ENCODE peak calls at places on chromosome 10, in six cellular contexts. One of them, this sample, is unnamed.

GRCh38 chr10:14200645-14201534 is 129.8 kb downstream of the FRMD4A start:
- DNase-seq in K562: peak
- DNase-seq in endothelial cell of umbilical vein: no peak
- DNase-seq in GM12878: no peak
- DNase-seq in A549: no peak
- DNase-seq in HepG2: no peak
- DNase-seq in this sample: peak

GRCh38 chr10:124701435-124701834 is 42.7 kb downstream of the FAM53B start:
- DNase-seq in GM12878: no peak
- DNase-seq in endothelial cell of umbilical vein: peak
- DNase-seq in A549: no peak
- DNase-seq in HepG2: no peak
- DNase-seq in K562: no peak
- DNase-seq in this sample: no peak

GRCh38 chr10:1199345-1199673 is 143.1 kb downstream of the WDR37 start:
- DNase-seq in A549: no peak
- DNase-seq in GM12878: no peak
- DNase-seq in endothelial cell of umbilical vein: no peak
- DNase-seq in K562: no peak
- DNase-seq in HepG2: no peak
- DNase-seq in this sample: no peak

GRCh38 chr10:60732240-60733188 is 45.8 kb upstream of the CDK1 start:
- DNase-seq in A549: no peak
- DNase-seq in GM12878: no peak
- DNase-seq in endothelial cell of umbilical vein: no peak
- DNase-seq in HepG2: no peak
- DNase-seq in K562: no peak
- DNase-seq in this sample: peak

GRCh38 chr10:114208351-114208750 is 29.2 kb downstream of the TDRD1 start:
- DNase-seq in HepG2: no peak
- DNase-seq in K562: no peak
- DNase-seq in endothelial cell of umbilical vein: no peak
- DNase-seq in GM12878: no peak
- DNase-seq in A549: no peak
- DNase-seq in this sample: no peak

GRCh38 chr10:108556176-108556575 is 1367.1 kb downstream of the XPNPEP1 start:
- DNase-seq in endothelial cell of umbilical vein: peak
- DNase-seq in A549: no peak
- DNase-seq in K562: no peak
- DNase-seq in HepG2: no peak
- DNase-seq in GM12878: no peak
- DNase-seq in this sample: no peak

GRCh38 chr10:34351161-34351560 is 463.9 kb downstream of the PARD3 start:
- DNase-seq in GM12878: no peak
- DNase-seq in endothelial cell of umbilical vein: peak
- DNase-seq in K562: no peak
- DNase-seq in HepG2: no peak
- DNase-seq in A549: no peak
- DNase-seq in this sample: no peak

GRCh38 chr10:123607386-123607785 is 58.8 kb upstream of the GPR26 start:
- DNase-seq in A549: no peak
- DNase-seq in HepG2: no peak
- DNase-seq in endothelial cell of umbilical vein: no peak
- DNase-seq in GM12878: no peak
- DNase-seq in K562: no peak
- DNase-seq in this sample: no peak

GRCh38 chr10:1754506-1755177 is 17.3 kb upstream of the ADARB2 start:
- DNase-seq in endothelial cell of umbilical vein: no peak
- DNase-seq in GM12878: no peak
- DNase-seq in HepG2: no peak
- DNase-seq in K562: no peak
- DNase-seq in A549: no peak
- DNase-seq in this sample: no peak

GRCh38 chr10:94038024-94038423 is 44.3 kb downstream of the PLCE1 start:
- DNase-seq in endothelial cell of umbilical vein: no peak
- DNase-seq in K562: no peak
- DNase-seq in A549: peak
- DNase-seq in GM12878: no peak
- DNase-seq in HepG2: no peak
- DNase-seq in this sample: no peak

GRCh38 chr10:132329565-132330485 is 2.2 kb upstream of the LRRC27 start:
- DNase-seq in A549: peak
- DNase-seq in HepG2: no peak
- DNase-seq in K562: no peak
- DNase-seq in endothelial cell of umbilical vein: peak
- DNase-seq in GM12878: no peak
- DNase-seq in this sample: peak

GRCh38 chr10:50469288-50469687 is 154.5 kb downstream of the SGMS1 start:
- DNase-seq in GM12878: no peak
- DNase-seq in HepG2: no peak
- DNase-seq in A549: no peak
- DNase-seq in endothelial cell of umbilical vein: no peak
- DNase-seq in K562: no peak
- DNase-seq in this sample: no peak

GRCh38 chr10:131723601-131724530 is 176.9 kb upstream of the PPP2R2D start:
- DNase-seq in GM12878: no peak
- DNase-seq in endothelial cell of umbilical vein: no peak
- DNase-seq in HepG2: no peak
- DNase-seq in A549: no peak
- DNase-seq in K562: no peak
- DNase-seq in this sample: no peak

GRCh38 chr10:131098416-131098952 is 213.0 kb downstream of the TCERG1L start:
- DNase-seq in K562: no peak
- DNase-seq in GM12878: no peak
- DNase-seq in HepG2: no peak
- DNase-seq in endothelial cell of umbilical vein: no peak
- DNase-seq in A549: no peak
- DNase-seq in this sample: no peak

GRCh38 chr10:35607475-35608316 is 2.6 kb downstream of the GJD4 start:
- DNase-seq in endothelial cell of umbilical vein: no peak
- DNase-seq in GM12878: no peak
- DNase-seq in HepG2: no peak
- DNase-seq in K562: no peak
- DNase-seq in A549: no peak
- DNase-seq in this sample: no peak

GRCh38 chr10:79936625-79937255 is 12.2 kb downstream of the SFTPD start:
- DNase-seq in HepG2: no peak
- DNase-seq in K562: no peak
- DNase-seq in A549: no peak
- DNase-seq in endothelial cell of umbilical vein: no peak
- DNase-seq in GM12878: no peak
- DNase-seq in this sample: no peak

GRCh38 chr10:80156216-80156615 is 23.7 kb downstream of the PLAC9 start:
- DNase-seq in A549: no peak
- DNase-seq in K562: no peak
- DNase-seq in HepG2: no peak
- DNase-seq in GM12878: no peak
- DNase-seq in endothelial cell of umbilical vein: no peak
- DNase-seq in this sample: no peak

GRCh38 chr10:28569506-28570159 is 36.7 kb downstream of the WAC start:
- DNase-seq in HepG2: peak
- DNase-seq in K562: peak
- DNase-seq in endothelial cell of umbilical vein: no peak
- DNase-seq in A549: no peak
- DNase-seq in GM12878: no peak
- DNase-seq in this sample: no peak

GRCh38 chr10:77301305-77301730 is 336.3 kb downstream of the KCNMA1 start:
- DNase-seq in HepG2: no peak
- DNase-seq in A549: peak
- DNase-seq in endothelial cell of umbilical vein: peak
- DNase-seq in GM12878: no peak
- DNase-seq in K562: no peak
- DNase-seq in this sample: no peak

GRCh38 chr10:58511765-58512469 is 755 bp upstream of the BICC1 start:
- DNase-seq in endothelial cell of umbilical vein: no peak
- DNase-seq in GM12878: no peak
- DNase-seq in A549: no peak
- DNase-seq in HepG2: peak
- DNase-seq in K562: no peak
- DNase-seq in this sample: no peak

GRCh38 chr10:70130878-70131559 is 1.6 kb downstream of the AIFM2 start:
- DNase-seq in A549: no peak
- DNase-seq in K562: no peak
- DNase-seq in GM12878: no peak
- DNase-seq in endothelial cell of umbilical vein: no peak
- DNase-seq in HepG2: peak
- DNase-seq in this sample: no peak

GRCh38 chr10:75771606-75772005 is 340.2 kb downstream of the LRMDA start:
- DNase-seq in HepG2: no peak
- DNase-seq in GM12878: no peak
- DNase-seq in endothelial cell of umbilical vein: no peak
- DNase-seq in K562: no peak
- DNase-seq in A549: no peak
- DNase-seq in this sample: no peak

GRCh38 chr10:101839002-101839401 is 4.6 kb downstream of the KCNIP2 start:
- DNase-seq in endothelial cell of umbilical vein: no peak
- DNase-seq in HepG2: no peak
- DNase-seq in A549: no peak
- DNase-seq in GM12878: no peak
- DNase-seq in K562: peak
- DNase-seq in this sample: no peak
- H3K4me3 ChIP-seq in endothelial cell of umbilical vein: no peak
- H3K4me3 ChIP-seq in HepG2: no peak
- H3K4me3 ChIP-seq in A549: no peak
- H3K4me3 ChIP-seq in GM12878: peak
- H3K4me3 ChIP-seq in K562: no peak
- H3K4me3 ChIP-seq in this sample: no peak

DNA sequence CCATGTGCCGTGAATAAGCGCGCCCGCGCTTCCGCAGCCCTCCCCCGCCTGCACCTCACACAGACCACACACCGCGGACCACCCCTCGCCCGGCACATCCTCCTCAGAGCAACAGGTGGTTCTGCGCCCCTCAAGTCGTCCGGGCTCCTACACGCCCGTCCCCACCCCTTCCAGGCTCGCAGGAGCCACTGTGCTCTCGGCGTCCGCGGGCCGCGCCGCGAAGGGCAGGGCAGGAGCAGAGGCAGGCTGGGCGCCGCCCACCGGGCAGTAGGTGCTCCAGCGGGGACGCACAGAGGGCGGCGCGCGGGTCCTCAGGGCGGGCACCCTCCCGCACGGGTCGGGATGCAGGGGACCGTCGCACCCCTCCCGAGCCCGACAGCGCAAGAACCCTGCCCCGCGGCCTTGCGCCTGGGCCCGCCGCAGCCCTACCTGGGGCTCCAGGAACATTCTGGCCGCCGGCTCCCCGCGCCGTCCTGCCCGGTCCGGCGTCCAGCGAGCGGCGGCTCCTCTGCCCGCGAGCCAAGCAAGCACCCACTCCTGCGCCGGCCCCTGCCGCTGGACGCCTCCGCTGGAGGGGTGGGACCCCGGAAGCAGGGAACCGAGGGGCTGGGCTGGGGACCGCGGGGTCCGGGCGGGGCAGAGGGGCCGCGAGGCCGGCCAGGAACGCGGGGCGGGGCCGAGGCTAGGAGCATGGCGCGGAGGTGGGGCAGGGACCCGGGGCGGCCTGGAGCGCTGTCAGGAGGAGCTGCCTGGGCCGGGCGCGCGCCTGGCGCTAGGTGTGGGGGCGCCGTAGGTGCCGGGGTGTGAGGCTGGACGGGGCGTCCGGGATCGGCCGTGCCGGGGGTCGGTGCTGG is 37.4 kb downstream of the RASGEF1A start:
- DNase-seq in GM12878: no peak
- DNase-seq in A549: peak
- DNase-seq in K562: no peak
- DNase-seq in HepG2: no peak
- DNase-seq in endothelial cell of umbilical vein: no peak
- DNase-seq in this sample: no peak
- TF ChIP-seq MYC in GM12878: no peak
- TF ChIP-seq MYC in A549: no peak
- TF ChIP-seq MYC in K562: no peak
- TF ChIP-seq MYC in HepG2: no peak
- TF ChIP-seq MYC in endothelial cell of umbilical vein: no peak
- TF ChIP-seq MYC in this sample: no peak

DNA sequence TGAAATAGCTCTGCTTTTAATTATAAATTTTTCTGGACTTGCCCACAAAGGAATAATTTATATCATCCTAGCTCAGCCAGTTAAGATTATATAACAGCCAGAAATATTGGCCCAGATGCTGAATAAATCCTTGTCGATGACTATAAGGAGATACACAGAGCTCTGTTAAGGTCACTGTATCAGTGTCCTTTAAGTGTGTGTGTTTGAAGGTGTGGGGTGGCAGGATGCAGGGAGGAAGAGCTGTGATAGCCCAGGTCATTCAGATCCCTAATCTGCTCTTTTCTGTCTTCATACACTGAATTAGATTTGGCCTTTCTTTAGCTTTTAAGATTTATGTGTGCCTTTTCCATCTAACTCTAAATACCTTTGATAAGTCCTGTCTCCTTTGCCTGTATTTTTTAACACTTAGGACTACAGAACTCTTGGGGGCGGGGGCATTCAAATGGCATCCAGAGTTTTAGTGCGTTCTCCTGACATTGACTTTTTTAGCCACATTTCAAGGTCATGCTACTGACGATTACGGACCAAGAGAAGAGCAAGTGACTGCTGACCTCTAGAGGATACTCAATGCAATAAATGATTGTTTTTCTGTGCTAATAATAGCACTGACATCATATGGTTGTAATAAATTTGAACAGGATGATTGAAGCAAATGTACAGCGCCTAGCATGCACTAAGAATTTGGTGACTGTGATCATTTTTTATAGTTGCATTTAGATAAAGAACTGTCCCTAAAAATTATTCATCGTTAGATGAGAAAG is 172.3 kb downstream of the CACNB2 start:
- DNase-seq in K562: peak
- DNase-seq in endothelial cell of umbilical vein: no peak
- DNase-seq in HepG2: peak
- DNase-seq in GM12878: no peak
- DNase-seq in A549: peak
- DNase-seq in this sample: peak
- TF ChIP-seq CTCF in K562: peak
- TF ChIP-seq CTCF in endothelial cell of umbilical vein: no peak
- TF ChIP-seq CTCF in HepG2: peak
- TF ChIP-seq CTCF in GM12878: peak
- TF ChIP-seq CTCF in A549: peak
- TF ChIP-seq CTCF in this sample: no peak

DNA sequence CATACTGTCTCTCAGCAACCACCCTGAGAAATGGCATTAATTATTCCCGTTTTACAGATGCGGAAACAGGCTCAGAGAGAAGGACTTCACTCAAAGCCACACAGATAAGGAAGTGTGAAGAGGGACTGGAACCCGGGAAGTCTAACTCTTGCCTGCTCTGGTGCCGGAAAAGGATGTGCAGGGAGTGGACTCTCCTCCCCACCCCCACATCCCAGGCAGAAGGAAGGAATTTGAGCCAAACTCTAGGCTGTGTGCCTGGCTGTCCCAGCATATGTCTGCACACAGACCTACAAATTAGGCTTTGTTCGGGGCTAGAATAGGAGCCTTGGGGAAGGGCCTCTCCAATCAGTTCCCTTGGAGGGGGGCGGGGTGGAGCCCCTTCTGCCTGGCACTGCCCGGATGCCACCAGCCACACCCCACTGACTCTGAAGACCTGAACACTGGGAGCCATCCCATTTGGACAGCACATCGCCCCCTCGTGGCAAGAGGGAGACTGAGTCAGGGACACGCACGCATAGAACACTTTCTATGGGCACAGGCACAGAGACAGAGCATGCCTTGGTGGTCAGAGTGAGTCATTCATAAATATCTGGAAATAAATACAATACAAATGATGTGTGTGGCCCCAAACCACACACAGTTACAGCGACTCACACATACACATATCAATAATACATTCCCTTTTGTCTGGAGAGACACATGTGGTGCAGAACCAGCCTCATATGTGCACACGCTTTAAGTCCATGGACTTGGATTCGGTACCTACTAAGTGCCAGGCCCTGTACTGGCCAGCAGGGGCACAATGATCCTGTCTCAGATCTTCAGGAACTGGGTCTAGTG is 13.1 kb downstream of the LZTS2 start:
- DNase-seq in A549: peak
- DNase-seq in endothelial cell of umbilical vein: peak
- DNase-seq in K562: peak
- DNase-seq in GM12878: peak
- DNase-seq in HepG2: peak
- DNase-seq in this sample: peak
- H3K4me3 ChIP-seq in A549: no peak
- H3K4me3 ChIP-seq in endothelial cell of umbilical vein: no peak
- H3K4me3 ChIP-seq in K562: no peak
- H3K4me3 ChIP-seq in GM12878: no peak
- H3K4me3 ChIP-seq in HepG2: peak
- H3K4me3 ChIP-seq in this sample: no peak